ENCODE peak calls at places on chromosome 1, in nine cellular contexts. One of them, this sample, is unnamed. For H3K36me3, the result is how much of the 10 kb centered on the place peaks cover.

GRCh38 chr1:180183426-180183825 is 28.8 kb downstream of the QSOX1 start:
- DNase-seq in tibial nerve: no peak
- DNase-seq in uterus: no peak
- DNase-seq in CD8-positive, alpha-beta T cell: no peak
- DNase-seq in mammary epithelial cell: no peak
- DNase-seq in GM23338: no peak
- DNase-seq in fibroblast of lung: no peak
- DNase-seq in mucosa of descending colon: no peak
- DNase-seq in tibial artery: no peak
- DNase-seq in this sample: no peak

GRCh38 chr1:203626910-203627246 is 246 bp downstream of the ATP2B4 start:
- DNase-seq in uterus: no peak
- DNase-seq in tibial nerve: no peak
- DNase-seq in mucosa of descending colon: no peak
- DNase-seq in CD8-positive, alpha-beta T cell: no peak
- DNase-seq in fibroblast of lung: no peak
- DNase-seq in mammary epithelial cell: no peak
- DNase-seq in tibial artery: peak
- DNase-seq in GM23338: peak
- DNase-seq in this sample: no peak

GRCh38 chr1:26787381-26787705 is 407 bp upstream of the PIGV start:
- DNase-seq in uterus: no peak
- DNase-seq in tibial nerve: no peak
- DNase-seq in tibial artery: no peak
- DNase-seq in mucosa of descending colon: no peak
- DNase-seq in fibroblast of lung: no peak
- DNase-seq in mammary epithelial cell: peak
- DNase-seq in GM23338: no peak
- DNase-seq in CD8-positive, alpha-beta T cell: peak
- DNase-seq in this sample: no peak

GRCh38 chr1:216310776-216311175 is 112.5 kb downstream of the USH2A start:
- DNase-seq in GM23338: peak
- DNase-seq in mammary epithelial cell: peak
- DNase-seq in fibroblast of lung: peak
- DNase-seq in tibial artery: no peak
- DNase-seq in mucosa of descending colon: peak
- DNase-seq in tibial nerve: no peak
- DNase-seq in uterus: no peak
- DNase-seq in CD8-positive, alpha-beta T cell: no peak
- DNase-seq in this sample: no peak

GRCh38 chr1:157157481-157158190 is 19.4 kb upstream of the ETV3 start:
- DNase-seq in tibial nerve: no peak
- DNase-seq in CD8-positive, alpha-beta T cell: no peak
- DNase-seq in mammary epithelial cell: peak
- DNase-seq in GM23338: no peak
- DNase-seq in mucosa of descending colon: no peak
- DNase-seq in tibial artery: no peak
- DNase-seq in uterus: no peak
- DNase-seq in fibroblast of lung: peak
- DNase-seq in this sample: no peak

GRCh38 chr1:84939151-84939550 is 46.1 kb upstream of the LPAR3 start:
- DNase-seq in CD8-positive, alpha-beta T cell: no peak
- DNase-seq in tibial nerve: no peak
- DNase-seq in fibroblast of lung: peak
- DNase-seq in uterus: no peak
- DNase-seq in GM23338: no peak
- DNase-seq in mammary epithelial cell: no peak
- DNase-seq in tibial artery: no peak
- DNase-seq in mucosa of descending colon: no peak
- DNase-seq in this sample: no peak

GRCh38 chr1:35763211-35763610 is 6.6 kb downstream of the CLSPN start:
- DNase-seq in mammary epithelial cell: no peak
- DNase-seq in tibial nerve: no peak
- DNase-seq in GM23338: no peak
- DNase-seq in tibial artery: no peak
- DNase-seq in mucosa of descending colon: no peak
- DNase-seq in fibroblast of lung: peak
- DNase-seq in uterus: no peak
- DNase-seq in CD8-positive, alpha-beta T cell: no peak
- DNase-seq in this sample: no peak

GRCh38 chr1:31725777-31726535 is 22.1 kb upstream of the COL16A1 start:
- DNase-seq in fibroblast of lung: no peak
- DNase-seq in tibial nerve: no peak
- DNase-seq in tibial artery: no peak
- DNase-seq in CD8-positive, alpha-beta T cell: no peak
- DNase-seq in GM23338: no peak
- DNase-seq in mucosa of descending colon: no peak
- DNase-seq in uterus: no peak
- DNase-seq in mammary epithelial cell: no peak
- DNase-seq in this sample: no peak

GRCh38 chr1:10891081-10891480 is 94.6 kb upstream of the CASZ1 start:
- DNase-seq in tibial nerve: no peak
- DNase-seq in CD8-positive, alpha-beta T cell: no peak
- DNase-seq in GM23338: no peak
- DNase-seq in tibial artery: no peak
- DNase-seq in mucosa of descending colon: no peak
- DNase-seq in fibroblast of lung: no peak
- DNase-seq in uterus: no peak
- DNase-seq in mammary epithelial cell: peak
- DNase-seq in this sample: no peak

GRCh38 chr1:10890391-10891073 is 94.1 kb upstream of the CASZ1 start:
- DNase-seq in tibial artery: no peak
- DNase-seq in fibroblast of lung: no peak
- DNase-seq in uterus: no peak
- DNase-seq in GM23338: no peak
- DNase-seq in mucosa of descending colon: no peak
- DNase-seq in CD8-positive, alpha-beta T cell: no peak
- DNase-seq in tibial nerve: no peak
- DNase-seq in mammary epithelial cell: peak
- DNase-seq in this sample: no peak

GRCh38 chr1:10889628-10890353 is 93.3 kb upstream of the CASZ1 start:
- DNase-seq in tibial artery: no peak
- DNase-seq in tibial nerve: no peak
- DNase-seq in uterus: no peak
- DNase-seq in fibroblast of lung: no peak
- DNase-seq in CD8-positive, alpha-beta T cell: no peak
- DNase-seq in mammary epithelial cell: no peak
- DNase-seq in mucosa of descending colon: no peak
- DNase-seq in GM23338: no peak
- DNase-seq in this sample: no peak

GRCh38 chr1:10888289-10888688 is 91.8 kb upstream of the CASZ1 start:
- DNase-seq in tibial artery: no peak
- DNase-seq in mucosa of descending colon: no peak
- DNase-seq in uterus: no peak
- DNase-seq in CD8-positive, alpha-beta T cell: no peak
- DNase-seq in fibroblast of lung: no peak
- DNase-seq in mammary epithelial cell: no peak
- DNase-seq in tibial nerve: no peak
- DNase-seq in GM23338: peak
- DNase-seq in this sample: no peak

GRCh38 chr1:10888791-10889627 is 92.6 kb upstream of the CASZ1 start:
- DNase-seq in GM23338: peak
- DNase-seq in tibial artery: no peak
- DNase-seq in uterus: no peak
- DNase-seq in CD8-positive, alpha-beta T cell: no peak
- DNase-seq in tibial nerve: no peak
- DNase-seq in mucosa of descending colon: no peak
- DNase-seq in fibroblast of lung: no peak
- DNase-seq in mammary epithelial cell: no peak
- DNase-seq in this sample: no peak
- H3K4me3 ChIP-seq in GM23338: peak
- H3K4me3 ChIP-seq in tibial artery: no peak
- H3K4me3 ChIP-seq in uterus: no peak
- H3K4me3 ChIP-seq in CD8-positive, alpha-beta T cell: no peak
- H3K4me3 ChIP-seq in tibial nerve: no peak
- H3K4me3 ChIP-seq in mucosa of descending colon: no peak
- H3K4me3 ChIP-seq in fibroblast of lung: no peak
- H3K4me3 ChIP-seq in mammary epithelial cell: no peak
- H3K4me3 ChIP-seq in this sample: no peak

DNA sequence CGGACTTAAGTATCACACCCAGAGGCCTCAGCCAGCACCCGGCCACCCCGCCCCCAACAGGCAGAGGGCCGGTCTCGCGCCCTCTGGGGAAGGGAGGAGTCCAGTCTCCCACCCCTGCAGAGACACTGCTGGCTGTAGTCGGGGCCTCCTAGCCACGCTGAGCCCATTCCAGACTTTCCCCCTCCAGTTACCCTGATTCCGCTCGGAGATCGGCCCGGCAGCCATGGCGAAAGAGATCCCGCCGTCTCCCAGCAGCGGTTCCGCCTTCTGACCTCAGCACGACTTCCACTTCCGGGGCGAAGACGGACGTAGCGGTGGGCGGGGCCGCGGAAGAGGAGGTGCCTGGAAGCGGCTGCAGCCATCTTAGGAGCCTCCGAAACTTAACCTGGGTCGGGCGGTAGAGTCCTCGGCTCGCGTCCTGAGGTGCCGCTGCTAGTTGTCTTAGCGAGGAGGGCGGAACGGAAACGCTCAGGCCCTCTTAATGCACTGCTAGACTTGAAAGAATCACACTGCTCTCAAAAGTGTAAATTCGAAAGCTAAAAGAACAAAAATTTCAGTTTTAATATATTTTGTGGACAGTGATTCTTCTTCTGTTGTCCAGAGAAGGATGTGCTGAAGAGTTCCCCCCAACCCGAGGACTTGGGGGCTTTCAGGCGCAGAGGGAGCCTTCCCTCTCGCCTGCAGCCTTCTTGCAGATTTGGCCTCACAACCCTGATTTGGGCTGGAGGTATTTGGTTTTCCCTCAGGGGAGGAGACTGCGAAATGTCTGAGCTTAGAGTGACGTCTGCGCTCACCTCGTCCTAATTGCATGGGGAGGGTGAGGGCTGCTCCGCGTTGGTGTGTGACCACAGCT is at the start of gene SF3B4:
- DNase-seq in mammary epithelial cell: peak
- DNase-seq in GM23338: peak
- DNase-seq in tibial nerve: peak
- DNase-seq in mucosa of descending colon: peak
- DNase-seq in CD8-positive, alpha-beta T cell: peak
- DNase-seq in uterus: peak
- DNase-seq in tibial artery: peak
- DNase-seq in fibroblast of lung: peak
- DNase-seq in this sample: peak
- TF ChIP-seq CTCF in mammary epithelial cell: no peak
- TF ChIP-seq CTCF in GM23338: no peak
- TF ChIP-seq CTCF in tibial nerve: no peak
- TF ChIP-seq CTCF in mucosa of descending colon: no peak
- TF ChIP-seq CTCF in CD8-positive, alpha-beta T cell: no peak
- TF ChIP-seq CTCF in uterus: peak
- TF ChIP-seq CTCF in tibial artery: no peak
- TF ChIP-seq CTCF in fibroblast of lung: no peak
- TF ChIP-seq CTCF in this sample: no peak

GRCh38 chr1:206912445-206913095 is 9.2 kb downstream of the FCMR start:
- DNase-seq in GM23338: peak
- DNase-seq in mucosa of descending colon: peak
- DNase-seq in tibial nerve: peak
- DNase-seq in mammary epithelial cell: peak
- DNase-seq in uterus: peak
- DNase-seq in tibial artery: peak
- DNase-seq in fibroblast of lung: peak
- DNase-seq in CD8-positive, alpha-beta T cell: peak
- DNase-seq in this sample: no peak

GRCh38 chr1:206909883-206910318 is 11.8 kb downstream of the FCMR start:
- DNase-seq in tibial artery: no peak
- DNase-seq in mammary epithelial cell: no peak
- DNase-seq in CD8-positive, alpha-beta T cell: no peak
- DNase-seq in uterus: peak
- DNase-seq in mucosa of descending colon: no peak
- DNase-seq in tibial nerve: no peak
- DNase-seq in GM23338: peak
- DNase-seq in fibroblast of lung: no peak
- DNase-seq in this sample: no peak

GRCh38 chr1:206909167-206909882 is 12.1 kb downstream of the IL24 start:
- DNase-seq in mammary epithelial cell: peak
- DNase-seq in CD8-positive, alpha-beta T cell: peak
- DNase-seq in GM23338: peak
- DNase-seq in mucosa of descending colon: peak
- DNase-seq in uterus: peak
- DNase-seq in fibroblast of lung: no peak
- DNase-seq in tibial nerve: peak
- DNase-seq in tibial artery: no peak
- DNase-seq in this sample: no peak

GRCh38 chr1:206914138-206914537 is 7.6 kb downstream of the FCMR start:
- DNase-seq in uterus: no peak
- DNase-seq in tibial nerve: no peak
- DNase-seq in fibroblast of lung: no peak
- DNase-seq in mammary epithelial cell: no peak
- DNase-seq in CD8-positive, alpha-beta T cell: no peak
- DNase-seq in mucosa of descending colon: no peak
- DNase-seq in GM23338: no peak
- DNase-seq in tibial artery: no peak
- DNase-seq in this sample: no peak

DNA sequence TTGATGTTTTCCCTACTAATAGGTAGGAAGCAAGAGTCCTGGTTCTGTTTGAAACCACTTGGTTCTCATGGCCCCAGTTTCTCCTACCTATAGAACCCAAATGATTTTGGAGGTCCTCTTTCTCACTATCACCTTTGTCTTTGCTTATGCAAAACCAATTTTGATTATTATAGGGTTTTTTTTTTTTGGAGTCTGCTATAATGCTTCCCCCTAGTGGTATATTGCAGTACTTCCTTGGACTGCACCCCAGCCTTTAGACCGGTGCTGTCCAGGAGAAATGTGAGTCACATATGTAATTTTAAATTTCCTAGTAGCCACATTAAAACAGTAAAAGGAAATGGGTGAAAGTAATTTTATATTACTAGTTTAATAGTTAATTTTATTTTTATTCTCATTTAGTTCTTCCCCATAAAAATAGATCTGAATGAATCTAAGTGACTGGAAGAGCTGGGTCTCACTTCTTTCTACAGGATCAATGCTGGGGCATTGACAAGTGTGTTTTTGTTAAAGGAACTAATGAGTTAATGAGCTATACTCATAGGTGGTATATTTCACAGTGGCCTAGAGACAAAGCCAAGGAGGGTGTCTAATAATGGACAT is 10.6 kb downstream of the FCMR start:
- DNase-seq in fibroblast of lung: peak
- DNase-seq in mucosa of descending colon: peak
- DNase-seq in tibial artery: peak
- DNase-seq in mammary epithelial cell: peak
- DNase-seq in GM23338: peak
- DNase-seq in CD8-positive, alpha-beta T cell: no peak
- DNase-seq in uterus: peak
- DNase-seq in tibial nerve: peak
- DNase-seq in this sample: no peak
- H3K36me3 ChIP-seq in fibroblast of lung: under half
- H3K36me3 ChIP-seq in mucosa of descending colon: under half
- H3K36me3 ChIP-seq in tibial artery: under half
- H3K36me3 ChIP-seq in mammary epithelial cell: under half
- H3K36me3 ChIP-seq in GM23338: under half
- H3K36me3 ChIP-seq in CD8-positive, alpha-beta T cell: half or more
- H3K36me3 ChIP-seq in uterus: under half
- H3K36me3 ChIP-seq in tibial nerve: under half
- H3K36me3 ChIP-seq in this sample: under half

DNA sequence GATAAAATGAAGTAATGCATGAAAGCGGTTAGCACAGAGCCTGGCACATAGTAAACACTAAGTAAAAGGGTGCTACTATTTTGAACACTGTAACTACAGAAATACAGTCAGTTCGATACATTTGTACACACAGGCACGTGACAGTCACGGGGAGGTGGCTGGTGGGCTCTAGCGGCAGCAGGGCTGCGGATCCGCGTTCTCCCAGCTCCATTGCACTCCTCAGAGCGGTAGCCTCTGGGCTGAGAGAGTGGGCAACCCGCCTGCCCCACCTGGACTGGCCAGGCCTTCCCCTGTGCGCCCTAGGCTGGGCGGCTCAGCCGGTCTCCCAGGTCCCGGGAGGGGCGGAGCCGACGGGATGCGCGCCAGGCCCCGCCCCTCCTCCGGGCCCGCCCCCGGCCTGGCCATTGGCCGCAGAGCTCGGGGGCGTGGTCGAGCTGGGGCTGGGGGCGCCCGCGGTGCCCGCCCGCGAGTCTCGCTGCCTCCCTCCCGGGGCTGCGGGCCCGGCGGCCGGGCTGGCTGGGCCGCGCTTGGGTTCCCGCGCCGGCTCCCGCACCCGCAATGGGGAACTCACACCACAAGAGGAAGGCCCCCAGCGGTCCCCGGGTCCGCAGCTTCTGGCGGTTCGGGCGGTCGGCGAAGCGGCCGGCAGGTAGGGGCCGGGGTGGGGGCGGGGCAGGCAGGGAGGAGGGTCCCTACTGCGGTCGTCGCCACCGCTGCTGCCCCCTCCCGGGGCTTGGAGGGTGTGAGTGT is 51.1 kb upstream of the SYNC start:
- DNase-seq in CD8-positive, alpha-beta T cell: peak
- DNase-seq in tibial artery: peak
- DNase-seq in mammary epithelial cell: peak
- DNase-seq in mucosa of descending colon: peak
- DNase-seq in uterus: peak
- DNase-seq in GM23338: peak
- DNase-seq in tibial nerve: no peak
- DNase-seq in fibroblast of lung: no peak
- DNase-seq in this sample: no peak
- H3K4me3 ChIP-seq in CD8-positive, alpha-beta T cell: peak
- H3K4me3 ChIP-seq in tibial artery: peak
- H3K4me3 ChIP-seq in mammary epithelial cell: peak
- H3K4me3 ChIP-seq in mucosa of descending colon: no peak
- H3K4me3 ChIP-seq in uterus: peak
- H3K4me3 ChIP-seq in GM23338: peak
- H3K4me3 ChIP-seq in tibial nerve: peak
- H3K4me3 ChIP-seq in fibroblast of lung: peak
- H3K4me3 ChIP-seq in this sample: peak

This sample was measured in kidney epithelial cell.